ENCODE peak calls at places on chromosomes 1 and 21, in eight cellular contexts. One of them, this sample, is unnamed. For H3K4me1, the result is how much of the 10 kb centered on the place peaks cover.

GRCh38 chr1:97792655-97793054 is 128.2 kb downstream of the DPYD start:
- DNase-seq in ascending aorta: no peak
- DNase-seq in K562: no peak
- DNase-seq in effector memory CD4-positive, alpha-beta T cell: no peak
- DNase-seq in thyroid gland: no peak
- DNase-seq in right cardiac atrium: no peak
- DNase-seq in tibial nerve: no peak
- DNase-seq in GM23248: no peak
- DNase-seq in this sample: no peak

GRCh38 chr1:201692307-201693018 is 136.5 kb upstream of the IPO9 start:
- DNase-seq in K562: no peak
- DNase-seq in effector memory CD4-positive, alpha-beta T cell: no peak
- DNase-seq in thyroid gland: no peak
- DNase-seq in GM23248: no peak
- DNase-seq in right cardiac atrium: no peak
- DNase-seq in ascending aorta: no peak
- DNase-seq in tibial nerve: no peak
- DNase-seq in this sample: no peak

GRCh38 chr1:47696404-47696910 is 258.6 kb downstream of the FOXD2 start:
- DNase-seq in thyroid gland: no peak
- DNase-seq in GM23248: no peak
- DNase-seq in ascending aorta: no peak
- DNase-seq in effector memory CD4-positive, alpha-beta T cell: no peak
- DNase-seq in right cardiac atrium: no peak
- DNase-seq in K562: no peak
- DNase-seq in tibial nerve: no peak
- DNase-seq in this sample: no peak

GRCh38 chr1:150810958-150811676 is 3.1 kb upstream of the CTSK start:
- DNase-seq in right cardiac atrium: no peak
- DNase-seq in ascending aorta: no peak
- DNase-seq in K562: no peak
- DNase-seq in tibial nerve: no peak
- DNase-seq in GM23248: no peak
- DNase-seq in thyroid gland: no peak
- DNase-seq in effector memory CD4-positive, alpha-beta T cell: no peak
- DNase-seq in this sample: no peak

GRCh38 chr1:226310123-226310540 is 1.2 kb upstream of the LIN9 start:
- DNase-seq in tibial nerve: no peak
- DNase-seq in right cardiac atrium: no peak
- DNase-seq in GM23248: no peak
- DNase-seq in thyroid gland: no peak
- DNase-seq in ascending aorta: no peak
- DNase-seq in effector memory CD4-positive, alpha-beta T cell: no peak
- DNase-seq in K562: peak
- DNase-seq in this sample: peak

GRCh38 chr1:115440733-115441132 is 102.7 kb upstream of the NGF start:
- DNase-seq in tibial nerve: no peak
- DNase-seq in ascending aorta: no peak
- DNase-seq in GM23248: no peak
- DNase-seq in K562: no peak
- DNase-seq in right cardiac atrium: no peak
- DNase-seq in thyroid gland: no peak
- DNase-seq in effector memory CD4-positive, alpha-beta T cell: no peak
- DNase-seq in this sample: no peak

GRCh38 chr1:193480755-193481154 is 294.3 kb upstream of the B3GALT2 start:
- DNase-seq in K562: no peak
- DNase-seq in effector memory CD4-positive, alpha-beta T cell: no peak
- DNase-seq in thyroid gland: no peak
- DNase-seq in ascending aorta: no peak
- DNase-seq in GM23248: no peak
- DNase-seq in right cardiac atrium: no peak
- DNase-seq in tibial nerve: no peak
- DNase-seq in this sample: no peak

GRCh38 chr1:117652421-117652820 is 46.6 kb downstream of the TENT5C start:
- DNase-seq in K562: no peak
- DNase-seq in GM23248: no peak
- DNase-seq in thyroid gland: no peak
- DNase-seq in ascending aorta: no peak
- DNase-seq in right cardiac atrium: no peak
- DNase-seq in tibial nerve: no peak
- DNase-seq in effector memory CD4-positive, alpha-beta T cell: no peak
- DNase-seq in this sample: no peak

GRCh38 chr1:56077223-56077622 is 502.1 kb downstream of the PLPP3 start:
- DNase-seq in effector memory CD4-positive, alpha-beta T cell: no peak
- DNase-seq in ascending aorta: no peak
- DNase-seq in GM23248: peak
- DNase-seq in K562: no peak
- DNase-seq in right cardiac atrium: no peak
- DNase-seq in thyroid gland: no peak
- DNase-seq in tibial nerve: no peak
- DNase-seq in this sample: no peak

GRCh38 chr1:244429818-244430217 is 21.9 kb downstream of the ADSS2 start:
- DNase-seq in ascending aorta: no peak
- DNase-seq in K562: no peak
- DNase-seq in GM23248: no peak
- DNase-seq in effector memory CD4-positive, alpha-beta T cell: no peak
- DNase-seq in right cardiac atrium: no peak
- DNase-seq in tibial nerve: no peak
- DNase-seq in thyroid gland: no peak
- DNase-seq in this sample: no peak

GRCh38 chr1:244424649-244425334 is 26.9 kb downstream of the ADSS2 start:
- DNase-seq in effector memory CD4-positive, alpha-beta T cell: no peak
- DNase-seq in K562: no peak
- DNase-seq in thyroid gland: no peak
- DNase-seq in GM23248: no peak
- DNase-seq in ascending aorta: no peak
- DNase-seq in tibial nerve: no peak
- DNase-seq in right cardiac atrium: no peak
- DNase-seq in this sample: no peak

GRCh38 chr1:244431166-244431565 is 20.5 kb downstream of the ADSS2 start:
- DNase-seq in K562: no peak
- DNase-seq in GM23248: no peak
- DNase-seq in effector memory CD4-positive, alpha-beta T cell: no peak
- DNase-seq in tibial nerve: no peak
- DNase-seq in right cardiac atrium: no peak
- DNase-seq in thyroid gland: no peak
- DNase-seq in ascending aorta: no peak
- DNase-seq in this sample: no peak

GRCh38 chr1:244422174-244422573 is 29.5 kb downstream of the ADSS2 start:
- DNase-seq in effector memory CD4-positive, alpha-beta T cell: no peak
- DNase-seq in tibial nerve: no peak
- DNase-seq in thyroid gland: no peak
- DNase-seq in K562: no peak
- DNase-seq in ascending aorta: no peak
- DNase-seq in right cardiac atrium: no peak
- DNase-seq in GM23248: peak
- DNase-seq in this sample: no peak

GRCh38 chr1:244427647-244428046 is 24.1 kb downstream of the ADSS2 start:
- DNase-seq in tibial nerve: no peak
- DNase-seq in effector memory CD4-positive, alpha-beta T cell: no peak
- DNase-seq in thyroid gland: no peak
- DNase-seq in K562: no peak
- DNase-seq in right cardiac atrium: no peak
- DNase-seq in ascending aorta: no peak
- DNase-seq in GM23248: no peak
- DNase-seq in this sample: no peak
- H3K4me3 ChIP-seq in tibial nerve: no peak
- H3K4me3 ChIP-seq in effector memory CD4-positive, alpha-beta T cell: no peak
- H3K4me3 ChIP-seq in thyroid gland: no peak
- H3K4me3 ChIP-seq in K562: no peak
- H3K4me3 ChIP-seq in right cardiac atrium: no peak
- H3K4me3 ChIP-seq in ascending aorta: no peak
- H3K4me3 ChIP-seq in GM23248: no peak
- H3K4me3 ChIP-seq in this sample: no peak

GRCh38 chr1:234770031-234770795 is 160.2 kb upstream of the IRF2BP2 start:
- DNase-seq in K562: no peak
- DNase-seq in GM23248: no peak
- DNase-seq in thyroid gland: no peak
- DNase-seq in effector memory CD4-positive, alpha-beta T cell: no peak
- DNase-seq in right cardiac atrium: no peak
- DNase-seq in ascending aorta: no peak
- DNase-seq in tibial nerve: no peak
- DNase-seq in this sample: no peak

GRCh38 chr1:234765672-234766071 is 155.7 kb upstream of the IRF2BP2 start:
- DNase-seq in K562: no peak
- DNase-seq in tibial nerve: no peak
- DNase-seq in right cardiac atrium: no peak
- DNase-seq in ascending aorta: no peak
- DNase-seq in effector memory CD4-positive, alpha-beta T cell: no peak
- DNase-seq in thyroid gland: no peak
- DNase-seq in GM23248: no peak
- DNase-seq in this sample: no peak

GRCh38 chr1:234769284-234769998 is 159.5 kb upstream of the IRF2BP2 start:
- DNase-seq in right cardiac atrium: no peak
- DNase-seq in K562: no peak
- DNase-seq in effector memory CD4-positive, alpha-beta T cell: no peak
- DNase-seq in ascending aorta: no peak
- DNase-seq in GM23248: no peak
- DNase-seq in tibial nerve: no peak
- DNase-seq in thyroid gland: no peak
- DNase-seq in this sample: no peak

GRCh38 chr1:234768569-234769283 is 158.7 kb upstream of the IRF2BP2 start:
- DNase-seq in thyroid gland: no peak
- DNase-seq in K562: no peak
- DNase-seq in right cardiac atrium: no peak
- DNase-seq in GM23248: no peak
- DNase-seq in tibial nerve: no peak
- DNase-seq in effector memory CD4-positive, alpha-beta T cell: no peak
- DNase-seq in ascending aorta: no peak
- DNase-seq in this sample: peak

GRCh38 chr1:234768171-234768568 is 158.2 kb upstream of the IRF2BP2 start:
- DNase-seq in K562: no peak
- DNase-seq in right cardiac atrium: no peak
- DNase-seq in thyroid gland: no peak
- DNase-seq in tibial nerve: no peak
- DNase-seq in effector memory CD4-positive, alpha-beta T cell: no peak
- DNase-seq in ascending aorta: no peak
- DNase-seq in GM23248: no peak
- DNase-seq in this sample: peak
- H3K4me1 ChIP-seq in K562: under half
- H3K4me1 ChIP-seq in right cardiac atrium: under half
- H3K4me1 ChIP-seq in thyroid gland: under half
- H3K4me1 ChIP-seq in tibial nerve: under half
- H3K4me1 ChIP-seq in effector memory CD4-positive, alpha-beta T cell: under half
- H3K4me1 ChIP-seq in ascending aorta: under half
- H3K4me1 ChIP-seq in GM23248: under half
- H3K4me1 ChIP-seq in this sample: under half

GRCh38 chr21:42000908-42001307 is 9.3 kb downstream of the ZBTB21 start:
- DNase-seq in ascending aorta: no peak
- DNase-seq in GM23248: no peak
- DNase-seq in thyroid gland: no peak
- DNase-seq in K562: no peak
- DNase-seq in effector memory CD4-positive, alpha-beta T cell: no peak
- DNase-seq in right cardiac atrium: no peak
- DNase-seq in tibial nerve: no peak
- DNase-seq in this sample: no peak

GRCh38 chr21:42004406-42005199 is 5.6 kb downstream of the ZBTB21 start:
- DNase-seq in thyroid gland: no peak
- DNase-seq in right cardiac atrium: no peak
- DNase-seq in effector memory CD4-positive, alpha-beta T cell: no peak
- DNase-seq in GM23248: no peak
- DNase-seq in K562: peak
- DNase-seq in ascending aorta: no peak
- DNase-seq in tibial nerve: no peak
- DNase-seq in this sample: no peak

GRCh38 chr21:42003051-42003461 is 7.1 kb downstream of the ZBTB21 start:
- DNase-seq in tibial nerve: no peak
- DNase-seq in thyroid gland: no peak
- DNase-seq in K562: no peak
- DNase-seq in effector memory CD4-positive, alpha-beta T cell: no peak
- DNase-seq in ascending aorta: no peak
- DNase-seq in GM23248: peak
- DNase-seq in right cardiac atrium: no peak
- DNase-seq in this sample: no peak

GRCh38 chr21:42001781-42002180 is 8.4 kb downstream of the ZBTB21 start:
- DNase-seq in thyroid gland: no peak
- DNase-seq in K562: no peak
- DNase-seq in GM23248: no peak
- DNase-seq in right cardiac atrium: no peak
- DNase-seq in effector memory CD4-positive, alpha-beta T cell: no peak
- DNase-seq in ascending aorta: no peak
- DNase-seq in tibial nerve: no peak
- DNase-seq in this sample: no peak

GRCh38 chr21:42002421-42002958 is 7.7 kb downstream of the ZBTB21 start:
- DNase-seq in K562: no peak
- DNase-seq in effector memory CD4-positive, alpha-beta T cell: peak
- DNase-seq in ascending aorta: no peak
- DNase-seq in thyroid gland: no peak
- DNase-seq in tibial nerve: no peak
- DNase-seq in right cardiac atrium: no peak
- DNase-seq in GM23248: peak
- DNase-seq in this sample: no peak
- H3K4me3 ChIP-seq in K562: no peak
- H3K4me3 ChIP-seq in effector memory CD4-positive, alpha-beta T cell: no peak
- H3K4me3 ChIP-seq in ascending aorta: no peak
- H3K4me3 ChIP-seq in thyroid gland: no peak
- H3K4me3 ChIP-seq in tibial nerve: no peak
- H3K4me3 ChIP-seq in right cardiac atrium: no peak
- H3K4me3 ChIP-seq in GM23248: peak
- H3K4me3 ChIP-seq in this sample: no peak

DNA sequence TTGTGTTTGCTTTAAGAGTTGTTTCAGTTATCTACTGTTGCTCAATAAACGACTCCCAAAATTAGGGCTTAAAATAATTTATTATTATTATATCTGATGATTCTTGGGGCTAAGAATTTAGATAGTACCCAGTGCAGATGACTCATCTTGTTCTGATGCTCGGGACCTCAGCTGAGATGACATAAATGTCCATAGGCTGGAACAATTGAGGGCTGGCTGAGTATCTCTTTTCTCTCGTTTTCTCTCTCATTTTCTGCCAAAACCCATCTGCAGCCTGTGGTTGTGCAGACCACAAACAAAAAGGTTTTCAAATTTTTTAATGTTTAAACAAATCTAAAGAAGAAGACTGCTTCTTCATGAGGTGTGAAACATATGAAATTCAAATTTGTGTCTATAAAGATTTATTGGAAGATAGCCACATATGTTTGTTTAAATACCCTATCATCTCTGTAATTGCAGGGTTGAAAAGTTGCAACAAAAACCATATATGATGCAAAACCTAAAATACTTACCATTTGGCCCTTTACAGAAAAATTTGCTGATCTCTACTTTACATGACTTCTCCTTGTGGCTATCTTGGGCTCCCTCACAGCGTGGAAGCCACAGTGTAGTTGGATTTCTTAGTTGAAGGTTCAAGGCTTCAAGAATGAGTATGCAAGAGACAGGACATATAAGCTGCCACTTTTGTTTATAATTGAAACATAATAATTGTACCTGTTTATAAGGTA is 14.8 kb upstream of the PTPRC start:
- DNase-seq in tibial nerve: no peak
- DNase-seq in GM23248: peak
- DNase-seq in thyroid gland: no peak
- DNase-seq in effector memory CD4-positive, alpha-beta T cell: no peak
- DNase-seq in ascending aorta: no peak
- DNase-seq in right cardiac atrium: no peak
- DNase-seq in K562: no peak
- DNase-seq in this sample: peak
- H3K4me1 ChIP-seq in tibial nerve: under half
- H3K4me1 ChIP-seq in GM23248: under half
- H3K4me1 ChIP-seq in thyroid gland: under half
- H3K4me1 ChIP-seq in effector memory CD4-positive, alpha-beta T cell: half or more
- H3K4me1 ChIP-seq in ascending aorta: under half
- H3K4me1 ChIP-seq in right cardiac atrium: under half
- H3K4me1 ChIP-seq in K562: under half
- H3K4me1 ChIP-seq in this sample: under half